ENCODE peak calls at places on chromosomes 5 and 9, in eight cellular contexts. B is body of pancreas, T is A549, M is spleen, K is right lobe of liver, Y is suprapubic skin, I is ovary, Q is H1. U is an unnamed sample.
A peak's percentile ranks its signal among the peaks of the same experiment; 100 is the strongest.

GRCh38 chr5:141647851-141648250 is 3.4 kb downstream of the FCHSD1 start:
- DNase-seq in Q (no peak), K (no peak), M (no peak), B (no peak), T (no peak), Y (no peak), I (no peak), U (no peak)

GRCh38 chr9:119091074-119091473 is 278.2 kb downstream of the BRINP1 start:
- DNase-seq in Q (no peak), I (no peak), Y (no peak), K (no peak), M (no peak), T (no peak), B (no peak), U (no peak)

GRCh38 chr5:176542135-176542595 is 5.0 kb upstream of the RNF44 start:
- DNase-seq in B (peak; percentile 23), Y (no peak), M (peak; percentile 92), Q (no peak), I (peak; percentile 55), K (no peak), T (no peak), U (no peak)

GRCh38 chr5:122493776-122494518 is 181.9 kb downstream of the SNCAIP start:
- DNase-seq in T (no peak), K (no peak), B (no peak), M (no peak), Q (no peak), I (no peak), Y (no peak), U (no peak)

GRCh38 chr5:176774216-176775171 is 35.9 kb upstream of the UNC5A start:
- DNase-seq in I (no peak), M (peak; percentile 43), B (no peak), Q (no peak), K (no peak), T (no peak), Y (peak; percentile 32), U (no peak)

GRCh38 chr9:34070601-34071340 is 22.1 kb upstream of the UBAP2 start:
- DNase-seq in T (no peak), B (no peak), K (no peak), Y (peak; percentile 24), Q (no peak), I (no peak), M (no peak), U (no peak)

GRCh38 chr5:81751836-81752643 is 1.1 kb upstream of the SSBP2 start:
- DNase-seq in M (no peak), T (no peak), B (no peak), Q (no peak), Y (no peak), K (no peak), I (no peak), U (peak; percentile 34)

GRCh38 chr5:39523821-39524220 is 99.0 kb upstream of the DAB2 start:
- DNase-seq in Y (no peak), K (no peak), I (no peak), T (no peak), M (no peak), Q (no peak), B (no peak), U (no peak)

GRCh38 chr5:123795688-123796087 is 283.7 kb downstream of the CSNK1G3 start:
- DNase-seq in I (no peak), Y (no peak), M (no peak), K (no peak), T (no peak), Q (no peak), B (no peak), U (no peak)

GRCh38 chr5:65172486-65173129 is 309.1 kb downstream of the ADAMTS6 start:
- DNase-seq in B (no peak), T (no peak), M (no peak), Y (no peak), I (no peak), Q (no peak), K (no peak), U (no peak)

GRCh38 chr5:136891175-136891574 is 525.8 kb upstream of the TRPC7 start:
- DNase-seq in Q (no peak), I (no peak), T (no peak), M (no peak), Y (no peak), B (no peak), K (no peak), U (no peak)

GRCh38 chr5:109413463-109413862 is 3.7 kb upstream of the PJA2 start:
- DNase-seq in K (no peak), Q (no peak), I (no peak), Y (no peak), B (peak; percentile 49), T (no peak), M (no peak), U (no peak)

GRCh38 chr5:154308457-154309360 is 118.2 kb downstream of the GALNT10 start:
- DNase-seq in B (no peak), I (no peak), K (no peak), Q (no peak), M (no peak), T (peak; percentile 79), Y (no peak), U (no peak)

GRCh38 chr5:181255836-181256578 is 4.9 kb downstream of the TRIM52 start:
- DNase-seq in I (no peak), B (no peak), K (no peak), Q (no peak), Y (no peak), M (peak; percentile 37), T (no peak), U (no peak)

GRCh38 chr9:106980551-106981101 is 117.7 kb downstream of the ZNF462 start:
- DNase-seq in M (no peak), I (no peak), T (no peak), Q (no peak), K (no peak), Y (no peak), B (no peak), U (no peak)

GRCh38 chr9:123176230-123176629 is 92.2 kb downstream of the STRBP start:
- DNase-seq in Y (no peak), I (no peak), T (no peak), K (no peak), Q (no peak), M (no peak), B (no peak), U (no peak)

GRCh38 chr5:119070578-119070827 is 384 bp upstream of the DMXL1 start:
- DNase-seq in T (no peak), K (peak; percentile 87), I (no peak), Y (no peak), Q (no peak), B (no peak), M (peak; percentile 94), U (no peak)
- TF ChIP-seq POLR2A in T (peak; percentile 17), K (no peak), I (no peak), Y (no peak), Q (peak; percentile 63), B (no peak), M (no peak), U (no peak)

GRCh38 chr5:179275941-179276837 is 69.1 kb downstream of the ADAMTS2 start:
- DNase-seq in M (no peak), Q (no peak), I (peak; percentile 89), T (no peak), Y (peak; percentile 92), B (peak; percentile 28), K (no peak), U (peak; percentile 94)

GRCh38 chr5:179278546-179278945 is 66.7 kb downstream of the ADAMTS2 start:
- DNase-seq in Q (no peak), Y (no peak), T (no peak), I (no peak), M (no peak), B (no peak), K (no peak), U (peak; percentile 20)

GRCh38 chr5:179275381-179275878 is 69.8 kb downstream of the ADAMTS2 start:
- DNase-seq in B (no peak), Y (no peak), I (peak; percentile 70), Q (no peak), T (no peak), K (no peak), M (no peak), U (no peak)

GRCh38 chr5:179278119-179278518 is 67.1 kb downstream of the ADAMTS2 start:
- DNase-seq in B (no peak), Q (no peak), T (no peak), K (no peak), I (no peak), Y (no peak), M (no peak), U (no peak)

GRCh38 chr5:179276838-179277395 is 68.3 kb downstream of the ADAMTS2 start:
- DNase-seq in B (no peak), Y (no peak), Q (no peak), T (no peak), I (peak; percentile 52), M (no peak), K (no peak), U (peak; percentile 41)
- H3K4me1 ChIP-seq in B (no peaks in the 10 kb centered on the region), Y (peaks cover 36% of the 10 kb centered on the region), Q (no peaks in the 10 kb centered on the region), T (no peaks in the 10 kb centered on the region), I (peaks cover 46% of the 10 kb centered on the region), M (peaks cover 64% of the 10 kb centered on the region), K (no peaks in the 10 kb centered on the region), U (peaks cover 8% of the 10 kb centered on the region)

GRCh38 chr9:96217756-96218693 is 84.0 kb downstream of the HSD17B3 start:
- DNase-seq in M (peak; percentile 91), Q (no peak), I (peak; percentile 88), Y (peak; percentile 72), B (peak; percentile 84), T (peak; percentile 74), K (peak; percentile 77), U (peak; percentile 71)
- TF ChIP-seq POLR2A in M (no peak), Q (no peak), I (peak; percentile 18), Y (no peak), B (peak; percentile 34), T (no peak), K (no peak), U (no peak)

GRCh38 chr9:83588256-83588655 is 34.7 kb upstream of the IDNK start:
- DNase-seq in I (no peak), Y (no peak), B (no peak), K (no peak), T (no peak), M (no peak), Q (no peak), U (no peak)

GRCh38 chr9:83582026-83582425 is 40.9 kb upstream of the IDNK start:
- DNase-seq in Y (no peak), I (no peak), B (no peak), Q (no peak), K (no peak), M (no peak), T (no peak), U (no peak)

GRCh38 chr9:83584995-83585394 is 37.9 kb upstream of the IDNK start:
- DNase-seq in M (no peak), I (no peak), Y (no peak), B (no peak), Q (no peak), T (no peak), K (no peak), U (no peak)

DNA sequence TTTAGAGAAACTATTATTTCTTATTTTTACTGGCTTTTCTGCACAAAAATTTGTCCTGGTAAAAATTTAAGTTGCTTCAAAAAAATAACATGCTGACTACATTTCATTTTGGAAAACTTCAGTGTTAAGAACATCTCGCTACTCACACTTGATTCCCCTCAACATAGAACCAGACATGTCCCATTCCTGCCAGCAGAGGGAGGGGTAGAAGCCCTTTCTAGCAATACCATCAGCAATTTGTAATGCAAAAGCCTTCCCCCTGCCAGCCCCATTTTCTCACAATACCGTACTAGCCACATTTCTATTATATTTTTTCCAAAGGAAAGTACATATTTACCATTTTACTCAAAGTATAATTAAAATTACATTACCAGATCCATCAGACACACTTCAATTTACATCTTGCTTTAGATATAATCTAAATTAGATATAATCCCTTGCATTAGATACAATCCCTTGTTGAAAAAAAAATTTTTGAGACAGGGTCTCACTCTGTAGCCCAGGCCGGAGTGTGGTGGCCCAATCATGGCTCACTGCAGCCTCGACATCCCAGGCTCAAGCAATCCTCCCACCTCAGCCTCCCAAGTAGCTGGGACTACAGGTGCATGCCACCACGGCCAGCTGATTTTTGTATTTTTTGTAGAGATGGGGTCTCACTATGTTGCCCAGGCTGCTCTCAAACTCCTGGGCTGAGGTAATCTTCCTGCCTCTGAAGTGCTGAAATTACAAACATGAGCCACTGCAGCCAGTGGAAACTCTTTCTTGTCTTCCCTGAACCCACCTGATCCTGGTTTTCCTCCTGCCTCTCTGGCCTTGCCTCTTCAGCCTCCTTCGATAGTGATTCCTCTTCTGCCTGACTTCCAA is 39.6 kb upstream of the IDNK start:
- DNase-seq in B (peak; percentile 68), M (no peak), Y (no peak), Q (peak; percentile 47), T (peak; percentile 55), I (peak; percentile 28), K (peak; percentile 38), U (peak; percentile 45)
- H3K4me1 ChIP-seq in B (no peaks in the 10 kb centered on the region), M (no peaks in the 10 kb centered on the region), Y (no peaks in the 10 kb centered on the region), Q (no peaks in the 10 kb centered on the region), T (no peaks in the 10 kb centered on the region), I (no peaks in the 10 kb centered on the region), K (no peaks in the 10 kb centered on the region), U (no peaks in the 10 kb centered on the region)